ENCODE peak calls at places on chromosome 14, in eight cellular contexts. One of them, this sample, is unnamed.

GRCh38 chr14:63853831-63854293 is 1.1 kb downstream of the SYNE2 start:
- DNase-seq in A549: peak
- DNase-seq in adrenal gland: peak
- DNase-seq in transverse colon: peak
- DNase-seq in ovary: peak
- DNase-seq in right lobe of liver: peak
- DNase-seq in vagina: no peak
- DNase-seq in breast epithelium: peak
- DNase-seq in this sample: peak

GRCh38 chr14:21346532-21347135 is 37.2 kb downstream of the SUPT16H start:
- DNase-seq in vagina: no peak
- DNase-seq in right lobe of liver: no peak
- DNase-seq in breast epithelium: no peak
- DNase-seq in adrenal gland: no peak
- DNase-seq in A549: no peak
- DNase-seq in ovary: no peak
- DNase-seq in transverse colon: no peak
- DNase-seq in this sample: no peak

GRCh38 chr14:23300687-23301223 is 1.9 kb downstream of the PPP1R3E start:
- DNase-seq in breast epithelium: peak
- DNase-seq in right lobe of liver: peak
- DNase-seq in transverse colon: peak
- DNase-seq in adrenal gland: peak
- DNase-seq in A549: no peak
- DNase-seq in ovary: peak
- DNase-seq in vagina: no peak
- DNase-seq in this sample: peak

GRCh38 chr14:92539875-92540274 is 26.3 kb downstream of the RIN3 start:
- DNase-seq in A549: no peak
- DNase-seq in right lobe of liver: no peak
- DNase-seq in adrenal gland: no peak
- DNase-seq in ovary: peak
- DNase-seq in vagina: no peak
- DNase-seq in breast epithelium: no peak
- DNase-seq in transverse colon: no peak
- DNase-seq in this sample: no peak

GRCh38 chr14:95442633-95443021 is 73.8 kb downstream of the SYNE3 start:
- DNase-seq in transverse colon: peak
- DNase-seq in adrenal gland: peak
- DNase-seq in right lobe of liver: peak
- DNase-seq in ovary: peak
- DNase-seq in breast epithelium: peak
- DNase-seq in vagina: no peak
- DNase-seq in A549: peak
- DNase-seq in this sample: peak

GRCh38 chr14:25909361-25909760 is 688.5 kb downstream of the NOVA1 start:
- DNase-seq in adrenal gland: no peak
- DNase-seq in right lobe of liver: no peak
- DNase-seq in A549: no peak
- DNase-seq in breast epithelium: no peak
- DNase-seq in vagina: no peak
- DNase-seq in ovary: no peak
- DNase-seq in transverse colon: no peak
- DNase-seq in this sample: no peak

GRCh38 chr14:96136361-96136760 is 68.3 kb upstream of the BDKRB2 start:
- DNase-seq in A549: no peak
- DNase-seq in transverse colon: no peak
- DNase-seq in vagina: no peak
- DNase-seq in breast epithelium: no peak
- DNase-seq in ovary: no peak
- DNase-seq in right lobe of liver: no peak
- DNase-seq in adrenal gland: no peak
- DNase-seq in this sample: no peak

GRCh38 chr14:62431496-62431895 is 613.8 kb downstream of the KCNH5 start:
- DNase-seq in ovary: no peak
- DNase-seq in vagina: no peak
- DNase-seq in right lobe of liver: no peak
- DNase-seq in adrenal gland: no peak
- DNase-seq in breast epithelium: no peak
- DNase-seq in A549: no peak
- DNase-seq in transverse colon: no peak
- DNase-seq in this sample: no peak

GRCh38 chr14:60175255-60175902 is 10.2 kb upstream of the DHRS7 start:
- DNase-seq in A549: no peak
- DNase-seq in vagina: no peak
- DNase-seq in adrenal gland: no peak
- DNase-seq in ovary: no peak
- DNase-seq in right lobe of liver: no peak
- DNase-seq in transverse colon: no peak
- DNase-seq in breast epithelium: no peak
- DNase-seq in this sample: no peak

GRCh38 chr14:27049611-27050172 is 451.9 kb upstream of the NOVA1 start:
- DNase-seq in vagina: no peak
- DNase-seq in A549: no peak
- DNase-seq in right lobe of liver: no peak
- DNase-seq in transverse colon: no peak
- DNase-seq in breast epithelium: no peak
- DNase-seq in ovary: no peak
- DNase-seq in adrenal gland: no peak
- DNase-seq in this sample: no peak

GRCh38 chr14:25049559-25050493 is at the start of gene STXBP6:
- DNase-seq in breast epithelium: no peak
- DNase-seq in right lobe of liver: peak
- DNase-seq in vagina: no peak
- DNase-seq in adrenal gland: peak
- DNase-seq in transverse colon: peak
- DNase-seq in A549: peak
- DNase-seq in ovary: peak
- DNase-seq in this sample: no peak

GRCh38 chr14:24952851-24953666 is 96.9 kb downstream of the STXBP6 start:
- DNase-seq in right lobe of liver: no peak
- DNase-seq in transverse colon: no peak
- DNase-seq in ovary: no peak
- DNase-seq in breast epithelium: no peak
- DNase-seq in vagina: no peak
- DNase-seq in adrenal gland: no peak
- DNase-seq in A549: no peak
- DNase-seq in this sample: no peak

GRCh38 chr14:70907996-70908917 is 998 bp downstream of the PCNX1 start:
- DNase-seq in transverse colon: peak
- DNase-seq in adrenal gland: peak
- DNase-seq in A549: peak
- DNase-seq in vagina: no peak
- DNase-seq in ovary: peak
- DNase-seq in right lobe of liver: peak
- DNase-seq in breast epithelium: peak
- DNase-seq in this sample: peak

GRCh38 chr14:22850944-22851790 is 14.8 kb downstream of the MMP14 start:
- DNase-seq in vagina: no peak
- DNase-seq in right lobe of liver: peak
- DNase-seq in A549: no peak
- DNase-seq in ovary: peak
- DNase-seq in transverse colon: peak
- DNase-seq in adrenal gland: peak
- DNase-seq in breast epithelium: peak
- DNase-seq in this sample: peak

GRCh38 chr14:90193925-90194324 is 62.4 kb upstream of the PSMC1 start:
- DNase-seq in breast epithelium: no peak
- DNase-seq in ovary: no peak
- DNase-seq in vagina: no peak
- DNase-seq in transverse colon: no peak
- DNase-seq in right lobe of liver: no peak
- DNase-seq in A549: no peak
- DNase-seq in adrenal gland: no peak
- DNase-seq in this sample: no peak

GRCh38 chr14:59208224-59208814 is 19.9 kb downstream of the DAAM1 start:
- DNase-seq in vagina: no peak
- DNase-seq in ovary: no peak
- DNase-seq in transverse colon: no peak
- DNase-seq in breast epithelium: no peak
- DNase-seq in right lobe of liver: no peak
- DNase-seq in A549: no peak
- DNase-seq in adrenal gland: no peak
- DNase-seq in this sample: peak

GRCh38 chr14:34713681-34714319 is 593 bp downstream of the CFL2 start:
- DNase-seq in transverse colon: peak
- DNase-seq in ovary: peak
- DNase-seq in vagina: no peak
- DNase-seq in right lobe of liver: peak
- DNase-seq in adrenal gland: peak
- DNase-seq in A549: no peak
- DNase-seq in breast epithelium: peak
- DNase-seq in this sample: no peak
- TF ChIP-seq POLR2A in transverse colon: peak
- TF ChIP-seq POLR2A in ovary: no peak
- TF ChIP-seq POLR2A in vagina: no peak
- TF ChIP-seq POLR2A in right lobe of liver: peak
- TF ChIP-seq POLR2A in adrenal gland: peak
- TF ChIP-seq POLR2A in A549: no peak
- TF ChIP-seq POLR2A in breast epithelium: peak
- TF ChIP-seq POLR2A in this sample: no peak

GRCh38 chr14:34134484-34134883 is 183.6 kb upstream of the EGLN3 start:
- DNase-seq in A549: no peak
- DNase-seq in right lobe of liver: no peak
- DNase-seq in transverse colon: no peak
- DNase-seq in ovary: no peak
- DNase-seq in adrenal gland: no peak
- DNase-seq in vagina: no peak
- DNase-seq in breast epithelium: no peak
- DNase-seq in this sample: no peak

GRCh38 chr14:34128665-34129064 is 177.8 kb upstream of the EGLN3 start:
- DNase-seq in right lobe of liver: no peak
- DNase-seq in breast epithelium: no peak
- DNase-seq in vagina: no peak
- DNase-seq in adrenal gland: no peak
- DNase-seq in ovary: no peak
- DNase-seq in transverse colon: no peak
- DNase-seq in A549: no peak
- DNase-seq in this sample: no peak

GRCh38 chr14:34124585-34124984 is 173.7 kb upstream of the EGLN3 start:
- DNase-seq in breast epithelium: no peak
- DNase-seq in right lobe of liver: no peak
- DNase-seq in ovary: no peak
- DNase-seq in adrenal gland: no peak
- DNase-seq in A549: no peak
- DNase-seq in vagina: no peak
- DNase-seq in transverse colon: no peak
- DNase-seq in this sample: no peak

GRCh38 chr14:34129927-34130552 is 179.2 kb upstream of the EGLN3 start:
- DNase-seq in vagina: no peak
- DNase-seq in transverse colon: no peak
- DNase-seq in breast epithelium: no peak
- DNase-seq in adrenal gland: no peak
- DNase-seq in right lobe of liver: no peak
- DNase-seq in A549: no peak
- DNase-seq in ovary: no peak
- DNase-seq in this sample: no peak
- TF ChIP-seq POLR2A in vagina: no peak
- TF ChIP-seq POLR2A in transverse colon: no peak
- TF ChIP-seq POLR2A in breast epithelium: no peak
- TF ChIP-seq POLR2A in adrenal gland: no peak
- TF ChIP-seq POLR2A in right lobe of liver: no peak
- TF ChIP-seq POLR2A in A549: no peak
- TF ChIP-seq POLR2A in ovary: no peak
- TF ChIP-seq POLR2A in this sample: no peak

GRCh38 chr14:105854600-105855245 is 328.3 kb downstream of the TMEM121 start:
- DNase-seq in ovary: no peak
- DNase-seq in transverse colon: peak
- DNase-seq in right lobe of liver: no peak
- DNase-seq in breast epithelium: no peak
- DNase-seq in adrenal gland: peak
- DNase-seq in A549: no peak
- DNase-seq in vagina: peak
- DNase-seq in this sample: no peak

GRCh38 chr14:105851716-105852377 is 325.5 kb downstream of the TMEM121 start:
- DNase-seq in transverse colon: peak
- DNase-seq in right lobe of liver: no peak
- DNase-seq in A549: no peak
- DNase-seq in ovary: no peak
- DNase-seq in breast epithelium: peak
- DNase-seq in adrenal gland: no peak
- DNase-seq in vagina: peak
- DNase-seq in this sample: no peak

GRCh38 chr14:105853907-105854599 is 327.7 kb downstream of the TMEM121 start:
- DNase-seq in adrenal gland: no peak
- DNase-seq in A549: no peak
- DNase-seq in right lobe of liver: no peak
- DNase-seq in vagina: peak
- DNase-seq in ovary: no peak
- DNase-seq in transverse colon: peak
- DNase-seq in breast epithelium: no peak
- DNase-seq in this sample: no peak

GRCh38 chr14:105852378-105853088 is 326.1 kb downstream of the TMEM121 start:
- DNase-seq in right lobe of liver: no peak
- DNase-seq in breast epithelium: peak
- DNase-seq in transverse colon: peak
- DNase-seq in A549: no peak
- DNase-seq in ovary: no peak
- DNase-seq in adrenal gland: no peak
- DNase-seq in vagina: peak
- DNase-seq in this sample: no peak

GRCh38 chr14:105853089-105853906 is 326.9 kb downstream of the TMEM121 start:
- DNase-seq in right lobe of liver: no peak
- DNase-seq in vagina: peak
- DNase-seq in breast epithelium: peak
- DNase-seq in transverse colon: peak
- DNase-seq in adrenal gland: no peak
- DNase-seq in ovary: no peak
- DNase-seq in A549: no peak
- DNase-seq in this sample: no peak
- TF ChIP-seq POLR2A in right lobe of liver: no peak
- TF ChIP-seq POLR2A in vagina: no peak
- TF ChIP-seq POLR2A in breast epithelium: no peak
- TF ChIP-seq POLR2A in transverse colon: no peak
- TF ChIP-seq POLR2A in adrenal gland: no peak
- TF ChIP-seq POLR2A in ovary: no peak
- TF ChIP-seq POLR2A in A549: no peak
- TF ChIP-seq POLR2A in this sample: no peak

GRCh38 chr14:68312884-68313725 is 479.8 kb downstream of the ZFP36L1 start:
- DNase-seq in ovary: no peak
- DNase-seq in vagina: no peak
- DNase-seq in breast epithelium: no peak
- DNase-seq in transverse colon: no peak
- DNase-seq in right lobe of liver: no peak
- DNase-seq in A549: no peak
- DNase-seq in adrenal gland: no peak
- DNase-seq in this sample: no peak
- TF ChIP-seq POLR2A in ovary: no peak
- TF ChIP-seq POLR2A in vagina: no peak
- TF ChIP-seq POLR2A in breast epithelium: no peak
- TF ChIP-seq POLR2A in transverse colon: no peak
- TF ChIP-seq POLR2A in right lobe of liver: no peak
- TF ChIP-seq POLR2A in A549: no peak
- TF ChIP-seq POLR2A in adrenal gland: no peak
- TF ChIP-seq POLR2A in this sample: no peak

This sample was measured in H54.